ENCODE peak calls at places on chromosomes 2 and 18, in five cellular contexts. T is Calu3, W is keratinocyte, K is epithelial cell of esophagus, U is lung. V is an unnamed sample.

GRCh38 chr2:233281986-233282603 is 25.5 kb upstream of the SAG start:
- DNase-seq in T (no peak), W (no peak), K (no peak), U (no peak), V (no peak)

GRCh38 chr18:2878656-2879330 is 32.0 kb downstream of the EMILIN2 start:
- DNase-seq in T (no peak), W (no peak), K (no peak), U (peak), V (peak)

GRCh38 chr2:240954436-240955305 is 43.7 kb upstream of the SNED1 start:
- DNase-seq in T (no peak), W (no peak), K (no peak), U (no peak), V (no peak)

GRCh38 chr18:79542213-79542612 is 137.4 kb upstream of the CTDP1 start:
- DNase-seq in T (no peak), W (no peak), K (no peak), U (no peak), V (no peak)

GRCh38 chr2:85755122-85756027 is 1.6 kb downstream of the ATOH8 start:
- DNase-seq in T (no peak), W (no peak), K (no peak), U (no peak), V (no peak)

GRCh38 chr2:149832256-149832655 is 244.7 kb upstream of the MMADHC start:
- DNase-seq in T (no peak), W (no peak), K (no peak), U (no peak), V (no peak)

GRCh38 chr2:67446504-67446911 is 49.4 kb downstream of the ETAA1 start:
- DNase-seq in T (no peak), W (no peak), K (peak), U (no peak), V (no peak)

GRCh38 chr18:49768051-49768391 is 45.3 kb downstream of the ACAA2 start:
- DNase-seq in T (peak), W (peak), K (peak), U (peak), V (no peak)

GRCh38 chr2:88874063-88874657 is 182.7 kb downstream of the RPIA start:
- DNase-seq in T (peak), W (peak), K (peak), U (no peak), V (no peak)

GRCh38 chr2:7919510-7919909 is 762.3 kb upstream of the ID2 start:
- DNase-seq in T (no peak), W (no peak), K (no peak), U (no peak), V (no peak)

GRCh38 chr2:192546566-192546965 is 351.8 kb upstream of the TMEFF2 start:
- DNase-seq in T (no peak), W (peak), K (peak), U (no peak), V (no peak)

GRCh38 chr2:70613510-70613909 is 59.9 kb upstream of the TGFA start:
- DNase-seq in T (no peak), W (no peak), K (peak), U (no peak), V (no peak)

GRCh38 chr2:71599038-71599437 is 145.7 kb downstream of the DYSF start:
- DNase-seq in T (no peak), W (no peak), K (no peak), U (no peak), V (no peak)

GRCh38 chr2:9740382-9741040 is 102.8 kb upstream of the TAF1B start:
- DNase-seq in T (no peak), W (no peak), K (no peak), U (no peak), V (no peak)

GRCh38 chr2:145431181-145431951 is 911.4 kb upstream of the ZEB2 start:
- DNase-seq in T (peak), W (no peak), K (peak), U (no peak), V (no peak)

GRCh38 chr2:200702646-200703118 is 109.0 kb upstream of the BZW1 start:
- DNase-seq in T (no peak), W (no peak), K (peak), U (no peak), V (no peak)

GRCh38 chr2:157336137-157336721 is 10.6 kb upstream of the ERMN start:
- DNase-seq in T (peak), W (no peak), K (peak), U (peak), V (no peak)

GRCh38 chr2:145729993-145730770 is 1210.3 kb upstream of the ZEB2 start:
- DNase-seq in T (no peak), W (no peak), K (no peak), U (no peak), V (no peak)

GRCh38 chr2:215503381-215503780 is 67.5 kb upstream of the FN1 start:
- DNase-seq in T (no peak), W (no peak), K (no peak), U (no peak), V (no peak)

GRCh38 chr2:203451011-203451410 is 84.1 kb downstream of the RAPH1 start:
- DNase-seq in T (no peak), W (no peak), K (no peak), U (no peak), V (no peak)

GRCh38 chr2:186868344-186868743 is 19.4 kb upstream of the ZSWIM2 start:
- DNase-seq in T (no peak), W (no peak), K (no peak), U (no peak), V (no peak)

GRCh38 chr2:88638743-88639142 is 11.5 kb upstream of the EIF2AK3 start:
- DNase-seq in T (no peak), W (no peak), K (peak), U (no peak), V (no peak)

GRCh38 chr2:167510071-167510759 is 621.9 kb downstream of the XIRP2 start:
- DNase-seq in T (no peak), W (no peak), K (peak), U (no peak), V (no peak)

GRCh38 chr2:9191044-9191481 is 15.5 kb upstream of the ASAP2 start:
- DNase-seq in T (peak), W (no peak), K (no peak), U (peak), V (no peak)

GRCh38 chr2:23636412-23636811 is 251.4 kb downstream of the KLHL29 start:
- DNase-seq in T (no peak), W (no peak), K (peak), U (no peak), V (no peak)

GRCh38 chr2:176118606-176119370 is 2.2 kb downstream of the HOXD10 start:
- DNase-seq in T (no peak), W (no peak), K (peak), U (no peak), V (no peak)
- TF ChIP-seq CTCF in T (peak), W (peak), K (peak), U (no peak), V (peak)

GRCh38 chr2:81073412-81073811 is 768.9 kb upstream of the LRRTM1 start:
- DNase-seq in T (no peak), W (no peak), K (no peak), U (no peak), V (no peak)

GRCh38 chr2:81068144-81068543 is 763.6 kb upstream of the LRRTM1 start:
- DNase-seq in T (no peak), W (no peak), K (no peak), U (no peak), V (no peak)
- TF ChIP-seq CTCF in T (no peak), W (no peak), K (no peak), U (no peak), V (no peak)

DNA sequence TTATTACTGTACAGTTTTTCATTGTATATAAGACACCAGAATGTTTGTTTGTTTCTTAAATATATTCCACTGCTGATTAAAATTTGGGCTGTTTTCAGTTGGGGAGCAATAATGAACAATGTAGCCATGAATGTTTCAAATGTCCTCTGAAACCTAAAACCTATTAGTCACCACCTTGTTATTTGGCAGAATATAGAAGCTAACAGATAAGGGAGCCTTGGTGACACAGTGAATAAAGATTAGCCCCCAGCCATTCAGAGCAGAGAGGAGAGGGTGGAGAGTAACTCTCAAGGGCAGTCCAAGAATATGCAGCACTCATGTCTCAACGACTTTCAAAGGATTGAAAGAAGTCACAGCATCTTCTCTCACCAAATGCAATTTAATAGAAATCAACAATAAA is 43.1 kb upstream of the ATP8B1 start:
- DNase-seq in T (peak), W (no peak), K (peak), U (no peak), V (no peak)
- TF ChIP-seq CTCF in T (no peak), W (no peak), K (no peak), U (no peak), V (no peak)

GRCh38 chr18:32891797-32892196 is 119.0 kb upstream of the KLHL14 start:
- DNase-seq in T (no peak), W (no peak), K (peak), U (no peak), V (no peak)
- TF ChIP-seq CTCF in T (no peak), W (no peak), K (no peak), U (no peak), V (no peak)

GRCh38 chr18:9537638-9538037 is 62.3 kb downstream of the RALBP1 start:
- DNase-seq in T (no peak), W (no peak), K (no peak), U (no peak), V (no peak)

GRCh38 chr18:9539283-9539682 is 64.0 kb downstream of the RALBP1 start:
- DNase-seq in T (no peak), W (peak), K (peak), U (no peak), V (no peak)

GRCh38 chr18:9535430-9535972 is 60.2 kb downstream of the RALBP1 start:
- DNase-seq in T (no peak), W (no peak), K (peak), U (no peak), V (no peak)

GRCh38 chr18:9534844-9535243 is 59.5 kb downstream of the RALBP1 start:
- DNase-seq in T (no peak), W (no peak), K (no peak), U (no peak), V (no peak)

GRCh38 chr18:9536354-9537152 is 61.2 kb downstream of the RALBP1 start:
- DNase-seq in T (no peak), W (no peak), K (peak), U (no peak), V (no peak)
- TF ChIP-seq CTCF in T (no peak), W (no peak), K (no peak), U (no peak), V (no peak)

V was measured in D721Med.